ENCODE peak calls at places on chromosomes 2 and 18, in four cellular contexts. One of them, this sample, is unnamed.

GRCh38 chr18:2811416-2811815 is 35.4 kb upstream of the EMILIN2 start:
- DNase-seq in heart left ventricle: no peak
- DNase-seq in naive thymus-derived CD4-positive, alpha-beta T cell: no peak
- DNase-seq in neuronal stem cell: no peak
- DNase-seq in this sample: no peak

GRCh38 chr2:2838548-2838845 is 507.4 kb upstream of the MYT1L start:
- DNase-seq in heart left ventricle: no peak
- DNase-seq in naive thymus-derived CD4-positive, alpha-beta T cell: no peak
- DNase-seq in neuronal stem cell: no peak
- DNase-seq in this sample: no peak

GRCh38 chr2:25552343-25552742 is 121.0 kb downstream of the DTNB start:
- DNase-seq in heart left ventricle: no peak
- DNase-seq in naive thymus-derived CD4-positive, alpha-beta T cell: no peak
- DNase-seq in neuronal stem cell: no peak
- DNase-seq in this sample: no peak

GRCh38 chr18:74291771-74292540 is at the start of gene CYB5A:
- DNase-seq in heart left ventricle: peak; percentile 98
- DNase-seq in naive thymus-derived CD4-positive, alpha-beta T cell: peak; percentile 99
- DNase-seq in neuronal stem cell: peak; percentile 96
- DNase-seq in this sample: peak; percentile 98

GRCh38 chr2:61949458-61950107 is 44.1 kb downstream of the COMMD1 start:
- DNase-seq in heart left ventricle: no peak
- DNase-seq in naive thymus-derived CD4-positive, alpha-beta T cell: no peak
- DNase-seq in neuronal stem cell: no peak
- DNase-seq in this sample: no peak

GRCh38 chr2:133346654-133347053 is 221.6 kb downstream of the NCKAP5 start:
- DNase-seq in heart left ventricle: no peak
- DNase-seq in naive thymus-derived CD4-positive, alpha-beta T cell: no peak
- DNase-seq in neuronal stem cell: no peak
- DNase-seq in this sample: no peak

GRCh38 chr2:11326692-11327211 is 17.7 kb downstream of the ROCK2 start:
- DNase-seq in heart left ventricle: no peak
- DNase-seq in naive thymus-derived CD4-positive, alpha-beta T cell: no peak
- DNase-seq in neuronal stem cell: no peak
- DNase-seq in this sample: no peak

GRCh38 chr2:120978359-120979050 is 242.8 kb downstream of the GLI2 start:
- DNase-seq in heart left ventricle: no peak
- DNase-seq in naive thymus-derived CD4-positive, alpha-beta T cell: no peak
- DNase-seq in neuronal stem cell: no peak
- DNase-seq in this sample: no peak

GRCh38 chr2:209380278-209380677 is 43.6 kb upstream of the MAP2 start:
- DNase-seq in heart left ventricle: no peak
- DNase-seq in naive thymus-derived CD4-positive, alpha-beta T cell: no peak
- DNase-seq in neuronal stem cell: no peak
- DNase-seq in this sample: no peak

GRCh38 chr2:101418704-101419663 is 31.7 kb upstream of the CREG2 start:
- DNase-seq in heart left ventricle: peak; percentile 47
- DNase-seq in naive thymus-derived CD4-positive, alpha-beta T cell: peak; percentile 67
- DNase-seq in neuronal stem cell: peak; percentile 18
- DNase-seq in this sample: peak; percentile 35

GRCh38 chr2:162704496-162704895 is 134.1 kb downstream of the KCNH7 start:
- DNase-seq in heart left ventricle: no peak
- DNase-seq in naive thymus-derived CD4-positive, alpha-beta T cell: no peak
- DNase-seq in neuronal stem cell: no peak
- DNase-seq in this sample: no peak

GRCh38 chr2:148914463-148914862 is 39.4 kb downstream of the KIF5C start:
- DNase-seq in heart left ventricle: no peak
- DNase-seq in naive thymus-derived CD4-positive, alpha-beta T cell: no peak
- DNase-seq in neuronal stem cell: no peak
- DNase-seq in this sample: no peak

GRCh38 chr18:2955966-2956521 is 56.9 kb downstream of the LPIN2 start:
- DNase-seq in heart left ventricle: no peak
- DNase-seq in naive thymus-derived CD4-positive, alpha-beta T cell: no peak
- DNase-seq in neuronal stem cell: no peak
- DNase-seq in this sample: no peak

GRCh38 chr2:222568866-222569265 is 87.0 kb downstream of the FARSB start:
- DNase-seq in heart left ventricle: peak; percentile 54
- DNase-seq in naive thymus-derived CD4-positive, alpha-beta T cell: no peak
- DNase-seq in neuronal stem cell: no peak
- DNase-seq in this sample: peak; percentile 33

GRCh38 chr18:61216086-61216485 is 117.1 kb upstream of the CDH20 start:
- DNase-seq in heart left ventricle: no peak
- DNase-seq in naive thymus-derived CD4-positive, alpha-beta T cell: no peak
- DNase-seq in neuronal stem cell: no peak
- DNase-seq in this sample: no peak

GRCh38 chr2:227908266-227909054 is 37.0 kb downstream of the DAW1 start:
- DNase-seq in heart left ventricle: no peak
- DNase-seq in naive thymus-derived CD4-positive, alpha-beta T cell: no peak
- DNase-seq in neuronal stem cell: no peak
- DNase-seq in this sample: no peak

GRCh38 chr2:111697560-111697959 is 186.4 kb downstream of the ANAPC1 start:
- DNase-seq in heart left ventricle: no peak
- DNase-seq in naive thymus-derived CD4-positive, alpha-beta T cell: no peak
- DNase-seq in neuronal stem cell: no peak
- DNase-seq in this sample: no peak

GRCh38 chr2:207041279-207041678 is 102.0 kb downstream of the CPO start:
- DNase-seq in heart left ventricle: no peak
- DNase-seq in naive thymus-derived CD4-positive, alpha-beta T cell: no peak
- DNase-seq in neuronal stem cell: peak; percentile 26
- DNase-seq in this sample: no peak

GRCh38 chr2:118855451-118856279 is 8.2 kb upstream of the EN1 start:
- DNase-seq in heart left ventricle: peak; percentile 70
- DNase-seq in naive thymus-derived CD4-positive, alpha-beta T cell: peak; percentile 79
- DNase-seq in neuronal stem cell: peak; percentile 91
- DNase-seq in this sample: peak; percentile 93

GRCh38 chr2:118854507-118855300 is 7.3 kb upstream of the EN1 start:
- DNase-seq in heart left ventricle: no peak
- DNase-seq in naive thymus-derived CD4-positive, alpha-beta T cell: no peak
- DNase-seq in neuronal stem cell: peak; percentile 18
- DNase-seq in this sample: no peak

GRCh38 chr2:118856978-118857676 is 9.7 kb upstream of the EN1 start:
- DNase-seq in heart left ventricle: no peak
- DNase-seq in naive thymus-derived CD4-positive, alpha-beta T cell: no peak
- DNase-seq in neuronal stem cell: peak; percentile 26
- DNase-seq in this sample: no peak

GRCh38 chr2:118857677-118858484 is 10.4 kb upstream of the EN1 start:
- DNase-seq in heart left ventricle: no peak
- DNase-seq in naive thymus-derived CD4-positive, alpha-beta T cell: no peak
- DNase-seq in neuronal stem cell: peak; percentile 24
- DNase-seq in this sample: no peak

GRCh38 chr2:118856330-118856977 is 9.0 kb upstream of the EN1 start:
- DNase-seq in heart left ventricle: no peak
- DNase-seq in naive thymus-derived CD4-positive, alpha-beta T cell: no peak
- DNase-seq in neuronal stem cell: no peak
- DNase-seq in this sample: no peak
- H3K4me1 ChIP-seq in heart left ventricle: peaks cover 21% of the 10 kb centered on the region
- H3K4me1 ChIP-seq in naive thymus-derived CD4-positive, alpha-beta T cell: no peaks in the 10 kb centered on the region
- H3K4me1 ChIP-seq in neuronal stem cell: no peaks in the 10 kb centered on the region
- H3K4me1 ChIP-seq in this sample: no peaks in the 10 kb centered on the region

GRCh38 chr2:201139836-201140599 is 24.1 kb downstream of the CFLAR start:
- DNase-seq in heart left ventricle: no peak
- DNase-seq in naive thymus-derived CD4-positive, alpha-beta T cell: no peak
- DNase-seq in neuronal stem cell: no peak
- DNase-seq in this sample: no peak
- H3K4me3 ChIP-seq in heart left ventricle: no peak overlapping the region
- H3K4me3 ChIP-seq in naive thymus-derived CD4-positive, alpha-beta T cell: no peak overlapping the region
- H3K4me3 ChIP-seq in neuronal stem cell: no peak overlapping the region
- H3K4me3 ChIP-seq in this sample: no peak overlapping the region

GRCh38 chr2:70895998-70896764 is 39.5 kb upstream of the ATP6V1B1 start:
- DNase-seq in heart left ventricle: no peak
- DNase-seq in naive thymus-derived CD4-positive, alpha-beta T cell: no peak
- DNase-seq in neuronal stem cell: no peak
- DNase-seq in this sample: no peak

GRCh38 chr2:70896765-70897202 is 38.9 kb upstream of the ATP6V1B1 start:
- DNase-seq in heart left ventricle: no peak
- DNase-seq in naive thymus-derived CD4-positive, alpha-beta T cell: no peak
- DNase-seq in neuronal stem cell: no peak
- DNase-seq in this sample: no peak

GRCh38 chr2:70897977-70898226 is 37.8 kb upstream of the ATP6V1B1 start:
- DNase-seq in heart left ventricle: no peak
- DNase-seq in naive thymus-derived CD4-positive, alpha-beta T cell: no peak
- DNase-seq in neuronal stem cell: no peak
- DNase-seq in this sample: no peak

GRCh38 chr2:70897203-70897976 is 38.3 kb upstream of the ATP6V1B1 start:
- DNase-seq in heart left ventricle: no peak
- DNase-seq in naive thymus-derived CD4-positive, alpha-beta T cell: no peak
- DNase-seq in neuronal stem cell: no peak
- DNase-seq in this sample: no peak

GRCh38 chr2:70898363-70899240 is 37.1 kb upstream of the ATP6V1B1 start:
- DNase-seq in heart left ventricle: no peak
- DNase-seq in naive thymus-derived CD4-positive, alpha-beta T cell: no peak
- DNase-seq in neuronal stem cell: no peak
- DNase-seq in this sample: no peak
- H3K27me3 ChIP-seq in heart left ventricle: peaks cover 89% of the 10 kb centered on the region
- H3K27me3 ChIP-seq in naive thymus-derived CD4-positive, alpha-beta T cell: peaks cover 23% of the 10 kb centered on the region
- H3K27me3 ChIP-seq in neuronal stem cell: peaks cover 61% of the 10 kb centered on the region
- H3K27me3 ChIP-seq in this sample: no peaks in the 10 kb centered on the region

GRCh38 chr2:8378016-8378810 is 303.6 kb upstream of the ID2 start:
- DNase-seq in heart left ventricle: no peak
- DNase-seq in naive thymus-derived CD4-positive, alpha-beta T cell: no peak
- DNase-seq in neuronal stem cell: no peak
- DNase-seq in this sample: no peak
- H3K4me1 ChIP-seq in heart left ventricle: peaks cover 15% of the 10 kb centered on the region
- H3K4me1 ChIP-seq in naive thymus-derived CD4-positive, alpha-beta T cell: no peaks in the 10 kb centered on the region
- H3K4me1 ChIP-seq in neuronal stem cell: peaks cover 12% of the 10 kb centered on the region
- H3K4me1 ChIP-seq in this sample: peaks cover 4% of the 10 kb centered on the region